ENCODE peak calls at places on chromosomes 13 and 19, in seven cellular contexts. C is tibial artery; M is lower leg skin; Y is activated CD4-positive, alpha-beta T cell treated with anti-CD3 and anti-CD28 coated beads, Interleukin-2, amount 10 ng/mL, durations not matched to agents 7 days and 5 days; E is stimulated activated CD4-positive, alpha-beta T cell treated with anti-CD3 and anti-CD28 coated beads, Interleukin-1b, Interleukin-23, amount 100 ng/mL, for 24 hours; V is GM13976; N is NCI-H460. R is an unnamed sample.

GRCh38 chr13:86765462-86765861 is 905.7 kb upstream of the SLITRK5 start:
- DNase-seq in V (no peak), N (no peak), C (no peak), E (no peak), M (no peak), Y (no peak), R (no peak)

GRCh38 chr13:101640797-101641400 is 188.4 kb downstream of the ITGBL1 start:
- DNase-seq in Y (no peak), N (peak), C (no peak), V (no peak), E (no peak), M (no peak), R (no peak)

GRCh38 chr13:25928941-25929505 is 122.8 kb downstream of the SHISA2 start:
- DNase-seq in C (no peak), Y (no peak), N (no peak), E (no peak), M (no peak), V (no peak), R (no peak)

GRCh38 chr13:97781891-97782305 is 171.6 kb upstream of the IPO5 start:
- DNase-seq in V (no peak), M (no peak), E (no peak), C (peak), Y (no peak), N (no peak), R (no peak)

GRCh38 chr19:30224689-30225606 is 147.2 kb upstream of the ZNF536 start:
- DNase-seq in E (no peak), N (no peak), V (no peak), C (no peak), M (no peak), Y (no peak), R (no peak)

GRCh38 chr13:107531816-107532215 is 683.5 kb downstream of the LIG4 start:
- DNase-seq in Y (no peak), C (no peak), N (no peak), M (no peak), E (no peak), V (no peak), R (no peak)

GRCh38 chr19:30686911-30687566 is 314.9 kb downstream of the ZNF536 start:
- DNase-seq in Y (no peak), M (no peak), V (no peak), C (no peak), E (no peak), N (no peak), R (no peak)

GRCh38 chr19:9487016-9487415 is 11.4 kb downstream of the ZNF560 start:
- DNase-seq in Y (no peak), N (no peak), M (no peak), C (no peak), V (no peak), E (no peak), R (no peak)

GRCh38 chr19:41821003-41821735 is 23.3 kb downstream of the LYPD4 start:
- DNase-seq in E (peak), N (peak), Y (peak), V (peak), M (no peak), C (no peak), R (no peak)

GRCh38 chr13:37090912-37091311 is 14.6 kb downstream of the CSNK1A1L start:
- DNase-seq in N (no peak), M (no peak), E (no peak), V (no peak), C (no peak), Y (no peak), R (no peak)

GRCh38 chr19:50568321-50569022 is at the start of gene LRRC4B:
- DNase-seq in Y (no peak), E (no peak), C (no peak), V (no peak), M (no peak), N (no peak), R (no peak)

GRCh38 chr19:18013210-18013609 is 5.2 kb downstream of the ARRDC2 start:
- DNase-seq in N (no peak), V (no peak), E (no peak), C (no peak), Y (no peak), M (no peak), R (no peak)

GRCh38 chr19:970695-971094 is 13.4 kb upstream of the WDR18 start:
- DNase-seq in M (no peak), Y (no peak), V (no peak), N (no peak), C (no peak), E (no peak), R (no peak)

GRCh38 chr19:15836345-15836594 is 20.8 kb upstream of the OR10H1 start:
- DNase-seq in C (no peak), M (peak), V (no peak), N (no peak), Y (no peak), E (no peak), R (no peak)

GRCh38 chr19:39052243-39052746 is 19.9 kb upstream of the FBXO27 start:
- DNase-seq in V (peak), C (peak), Y (peak), E (peak), M (peak), N (peak), R (peak)

GRCh38 chr13:95624020-95624419 is 20.5 kb downstream of the DZIP1 start:
- DNase-seq in Y (peak), V (peak), C (no peak), M (no peak), N (peak), E (no peak), R (no peak)

GRCh38 chr19:29815231-29815630 is 3.4 kb downstream of the CCNE1 start:
- DNase-seq in E (no peak), C (no peak), M (no peak), Y (peak), V (no peak), N (no peak), R (no peak)

GRCh38 chr13:29954082-29955043 is 103.9 kb upstream of the UBL3 start:
- DNase-seq in M (no peak), N (no peak), Y (peak), C (no peak), V (no peak), E (no peak), R (no peak)

GRCh38 chr13:99686157-99686572 is 184.9 kb downstream of the TM9SF2 start:
- DNase-seq in Y (no peak), M (no peak), N (no peak), V (no peak), C (no peak), E (no peak), R (no peak)

GRCh38 chr13:57633141-57633949 is 1.8 kb downstream of the PCDH17 start:
- DNase-seq in M (no peak), V (peak), N (no peak), Y (no peak), E (no peak), C (peak), R (no peak)

GRCh38 chr19:54114340-54114826 is 1.1 kb downstream of the TFPT start:
- DNase-seq in M (no peak), E (no peak), Y (peak), V (peak), C (peak), N (no peak), R (no peak)

GRCh38 chr13:73902296-73902695 is 231.9 kb downstream of the KLF12 start:
- DNase-seq in M (no peak), N (no peak), E (no peak), Y (no peak), C (no peak), V (no peak), R (no peak)